ENCODE peak calls at places on chromosomes 4 and X, in five cellular contexts. S is tibial nerve, N is HCT116, L is H1, U is endothelial cell of umbilical vein. G is an unnamed sample.

GRCh38 chr4:52248836-52249235 is 197.7 kb downstream of the SPATA18 start:
- DNase-seq in S (no peak), N (no peak), L (no peak), U (no peak), G (no peak)

GRCh38 chr4:58807843-58808605 is 1697.8 kb upstream of the IGFBP7 start:
- DNase-seq in S (no peak), N (no peak), L (no peak), U (no peak), G (no peak)

GRCh38 chrX:110026099-110026844 is 23.4 kb downstream of the TMEM164 start:
- DNase-seq in S (no peak), N (no peak), L (no peak), U (peak), G (no peak)

GRCh38 chr4:166941629-166942028 is 292.7 kb downstream of the SPOCK3 start:
- DNase-seq in S (no peak), N (peak), L (no peak), U (no peak), G (no peak)

GRCh38 chr4:15482842-15483241 is 13.2 kb downstream of the CC2D2A start:
- DNase-seq in S (no peak), N (no peak), L (no peak), U (no peak), G (no peak)

GRCh38 chrX:74408310-74408709 is 13.0 kb upstream of the SLC16A2 start:
- DNase-seq in S (no peak), N (no peak), L (no peak), U (no peak), G (no peak)

GRCh38 chr4:2044542-2045517 is 14.3 kb upstream of the NAT8L start:
- DNase-seq in S (no peak), N (no peak), L (peak), U (no peak), G (no peak)

GRCh38 chr4:13888112-13888511 is 260.6 kb upstream of the BOD1L1 start:
- DNase-seq in S (no peak), N (no peak), L (no peak), U (peak), G (no peak)

GRCh38 chr4:70778888-70779422 is 57.2 kb downstream of the RUFY3 start:
- DNase-seq in S (no peak), N (no peak), L (no peak), U (peak), G (no peak)

GRCh38 chrX:150507251-150507856 is 61.1 kb upstream of the MTM1 start:
- DNase-seq in S (no peak), N (no peak), L (peak), U (peak), G (peak)

GRCh38 chrX:26100421-26100920 is 37.7 kb upstream of the MAGEB18 start:
- DNase-seq in S (no peak), N (no peak), L (no peak), U (no peak), G (no peak)

GRCh38 chr4:111639120-111639519 is 506.1 kb upstream of the FAM241A start:
- DNase-seq in S (no peak), N (no peak), L (no peak), U (no peak), G (no peak)

GRCh38 chr4:114021445-114021844 is 42.0 kb upstream of the ARSJ start:
- DNase-seq in S (no peak), N (no peak), L (no peak), U (no peak), G (no peak)

GRCh38 chr4:7192252-7193039 is at the start of gene SORCS2:
- DNase-seq in S (peak), N (no peak), L (peak), U (peak), G (peak)

GRCh38 chr4:85084371-85085170 is 118.1 kb upstream of the WDFY3 start:
- DNase-seq in S (peak), N (peak), L (no peak), U (peak), G (no peak)

GRCh38 chrX:51851507-51852085 is 41.8 kb upstream of the MAGED1 start:
- DNase-seq in S (no peak), N (no peak), L (no peak), U (no peak), G (no peak)

GRCh38 chrX:68999351-68999750 is 165.9 kb downstream of the PJA1 start:
- DNase-seq in S (no peak), N (peak), L (no peak), U (peak), G (no peak)

GRCh38 chrX:13283512-13283911 is 36.3 kb downstream of the ATXN3L start:
- DNase-seq in S (no peak), N (no peak), L (no peak), U (no peak), G (no peak)

GRCh38 chr4:16627999-16628398 is 270.4 kb downstream of the LDB2 start:
- DNase-seq in S (no peak), N (no peak), L (no peak), U (peak), G (no peak)

GRCh38 chrX:113195949-113196348 is 355.3 kb upstream of the AMOT start:
- DNase-seq in S (no peak), N (no peak), L (no peak), U (no peak), G (no peak)

GRCh38 chr4:161987611-161988010 is 176.2 kb downstream of the FSTL5 start:
- DNase-seq in S (no peak), N (no peak), L (no peak), U (no peak), G (no peak)

GRCh38 chr4:74308215-74308614 is at the start of gene EPGN:
- DNase-seq in S (no peak), N (no peak), L (no peak), U (no peak), G (no peak)

GRCh38 chrX:16836371-16836770 is 33.8 kb downstream of the RBBP7 start:
- DNase-seq in S (no peak), N (no peak), L (peak), U (no peak), G (no peak)

GRCh38 chrX:7170903-7171302 is 22.9 kb upstream of the PUDP start:
- DNase-seq in S (no peak), N (no peak), L (peak), U (peak), G (no peak)

GRCh38 chr4:80201326-80202151 is 4.2 kb downstream of the PRDM8 start:
- DNase-seq in S (no peak), N (no peak), L (peak), U (peak), G (no peak)

GRCh38 chrX:71668248-71668595 is 876 bp downstream of the LOC101059915 start:
- DNase-seq in S (no peak), N (no peak), L (no peak), U (no peak), G (no peak)

GRCh38 chrX:71665747-71666146 is 1.6 kb upstream of the LOC101059915 start:
- DNase-seq in S (no peak), N (no peak), L (no peak), U (no peak), G (no peak)

GRCh38 chrX:71664889-71665491 is 2.4 kb upstream of the LOC101059915 start:
- DNase-seq in S (no peak), N (no peak), L (no peak), U (no peak), G (no peak)

GRCh38 chrX:71667328-71668247 is at the start of gene LOC101059915:
- DNase-seq in S (no peak), N (no peak), L (no peak), U (no peak), G (no peak)

GRCh38 chrX:71666240-71667223 is 814 bp upstream of the LOC101059915 start:
- DNase-seq in S (no peak), N (no peak), L (no peak), U (no peak), G (no peak)
- H3K4me3 ChIP-seq in S (no peak), N (no peak), L (no peak), U (no peak), G (no peak)

DNA sequence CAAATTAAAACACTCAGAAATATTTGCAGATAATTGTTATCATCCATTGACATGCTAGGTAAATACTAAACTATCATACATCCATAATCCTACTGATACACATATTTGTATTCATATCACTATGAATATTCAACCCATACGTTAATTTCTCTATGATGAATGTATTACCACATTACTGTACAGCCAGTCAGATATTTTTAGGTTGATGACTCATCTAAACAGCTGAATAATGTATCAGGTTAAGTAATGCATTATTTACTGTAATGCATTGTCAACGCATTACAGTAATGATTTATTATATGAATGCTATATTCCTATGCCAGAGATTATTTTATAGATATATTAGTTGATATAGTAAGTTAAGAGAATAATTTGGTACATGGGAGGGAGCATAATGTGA is 37.1 kb downstream of the VEGFC start:
- DNase-seq in S (no peak), N (no peak), L (no peak), U (no peak), G (no peak)
- TF ChIP-seq POLR2A in S (no peak), N (no peak), L (no peak), U (no peak), G (no peak)

GRCh38 chr4:56512166-56512565 is 6.6 kb downstream of the ARL9 start:
- DNase-seq in S (no peak), N (no peak), L (no peak), U (no peak), G (no peak)

GRCh38 chr4:56505269-56506109 is at the start of gene ARL9:
- DNase-seq in S (peak), N (no peak), L (peak), U (peak), G (peak)

GRCh38 chr4:56511098-56511497 is 5.5 kb downstream of the ARL9 start:
- DNase-seq in S (no peak), N (no peak), L (no peak), U (no peak), G (no peak)

DNA sequence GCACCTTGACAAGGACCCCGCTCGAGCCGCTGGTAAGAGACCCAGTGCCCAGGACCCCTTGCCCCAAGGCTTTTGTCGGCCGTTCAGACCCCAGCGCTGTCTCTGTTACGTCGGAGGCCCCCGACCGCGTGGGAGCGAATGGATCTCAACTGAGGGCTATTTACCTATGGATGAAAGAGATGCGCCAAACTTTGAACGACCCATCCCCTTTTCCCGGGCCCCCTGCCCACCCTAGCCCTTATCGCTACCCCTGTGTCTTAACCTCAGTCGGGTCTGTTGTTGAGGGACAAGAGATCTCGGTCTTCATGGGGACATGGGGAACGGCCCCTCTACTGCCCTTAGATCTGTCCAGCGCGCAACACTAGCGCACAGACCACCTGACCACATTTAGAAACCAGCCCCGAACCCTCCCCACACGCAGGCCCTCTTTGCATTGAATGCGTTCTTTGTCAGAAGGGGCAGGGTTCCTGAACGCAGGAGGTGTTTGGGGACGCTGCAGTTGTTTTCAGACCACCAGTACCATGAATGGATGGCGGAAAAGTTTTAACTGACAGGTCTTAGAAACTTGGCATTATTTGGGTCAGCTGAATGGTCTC is 617 bp downstream of the ARL9 start:
- DNase-seq in S (no peak), N (no peak), L (peak), U (peak), G (no peak)
- H3K4me3 ChIP-seq in S (peak), N (no peak), L (peak), U (peak), G (peak)

DNA sequence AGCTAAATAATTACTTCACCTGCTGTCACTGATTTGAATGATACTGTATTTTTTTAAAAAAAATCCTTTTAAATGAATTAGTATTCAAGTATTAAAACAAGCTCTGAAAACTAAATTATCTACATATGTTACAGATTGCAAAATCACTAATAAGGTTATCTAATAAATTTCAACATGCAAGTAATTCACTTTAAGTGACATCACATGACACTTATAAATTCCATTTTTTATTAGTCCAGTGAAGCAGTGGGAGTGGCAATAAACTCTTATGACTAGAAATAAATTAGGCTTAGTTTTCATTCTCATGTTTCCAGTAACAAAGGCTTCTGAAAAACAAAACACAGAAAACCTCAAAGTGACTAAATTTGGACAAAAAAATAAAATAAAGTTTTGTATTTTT is 36.3 kb downstream of the SMIM31 start:
- DNase-seq in S (no peak), N (no peak), L (no peak), U (no peak), G (no peak)
- TF ChIP-seq POLR2A in S (no peak), N (no peak), L (no peak), U (no peak), G (no peak)

GRCh38 chr4:61335364-61335763 is 135.2 kb downstream of the ADGRL3 start:
- DNase-seq in S (no peak), N (no peak), L (no peak), U (no peak), G (no peak)
- H3K4me3 ChIP-seq in S (no peak), N (no peak), L (no peak), U (no peak), G (no peak)

GRCh38 chrX:135973548-135974278 is at the start of gene MMGT1:
- DNase-seq in S (peak), N (peak), L (peak), U (peak), G (peak)
- TF ChIP-seq POLR2A in S (peak), N (no peak), L (peak), U (peak), G (peak)

GRCh38 chrX:72100824-72101351 is 30.8 kb downstream of the RTL5 start:
- DNase-seq in S (no peak), N (no peak), L (no peak), U (no peak), G (no peak)
- H3K4me3 ChIP-seq in S (no peak), N (no peak), L (no peak), U (no peak), G (no peak)

G was measured in right lobe of liver.